ENCODE peak calls at places on chromosomes 13 and 19, in six cellular contexts. T is astrocyte of the spinal cord, H is fibroblast of lung, W is endothelial cell of umbilical vein, S is body of pancreas, P is foreskin fibroblast. D is an unnamed sample.

GRCh38 chr19:18856385-18857126 is 24.8 kb downstream of the UPF1 start:
- DNase-seq in T (no peak), H (peak), W (no peak), S (no peak), P (peak), D (peak)

GRCh38 chr13:79096099-79096498 is 310.0 kb downstream of the RBM26 start:
- DNase-seq in T (no peak), H (no peak), W (no peak), S (no peak), P (no peak), D (no peak)

GRCh38 chr19:46970815-46971214 is 48.8 kb upstream of the NPAS1 start:
- DNase-seq in T (peak), H (no peak), W (no peak), S (no peak), P (peak), D (peak)

GRCh38 chr19:42048992-42049391 is 21.0 kb downstream of the GRIK5 start:
- DNase-seq in T (no peak), H (no peak), W (no peak), S (no peak), P (no peak), D (no peak)

GRCh38 chr13:97413694-97414093 is 20.3 kb upstream of the RAP2A start:
- DNase-seq in T (no peak), H (no peak), W (no peak), S (no peak), P (no peak), D (no peak)

GRCh38 chr13:28544026-28544425 is 49.1 kb upstream of the FLT1 start:
- DNase-seq in T (no peak), H (no peak), W (no peak), S (no peak), P (no peak), D (peak)

GRCh38 chr13:64917566-64917965 is 2312.6 kb downstream of the PCDH9 start:
- DNase-seq in T (no peak), H (no peak), W (no peak), S (no peak), P (no peak), D (no peak)

GRCh38 chr13:109840893-109841287 is 54.5 kb upstream of the IRS2 start:
- DNase-seq in T (no peak), H (no peak), W (no peak), S (no peak), P (no peak), D (no peak)

DNA sequence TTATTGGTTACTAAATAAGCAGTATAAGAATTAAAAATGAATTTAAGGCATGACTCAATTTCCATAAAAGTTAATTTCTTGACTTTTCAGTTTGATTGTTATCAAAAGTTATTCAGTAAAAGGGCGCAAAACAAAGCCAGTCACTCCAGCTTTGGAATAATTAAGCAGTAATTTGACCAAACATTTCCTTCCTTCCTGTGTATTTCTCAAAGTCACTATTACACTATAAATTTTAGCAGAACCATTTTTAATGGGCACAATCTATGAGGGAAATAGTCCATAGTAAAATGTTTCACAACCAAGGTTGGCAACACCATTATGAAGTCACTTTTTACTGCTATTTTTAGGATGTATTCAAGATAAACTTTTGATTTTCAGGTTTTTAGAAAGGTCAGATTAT is 91.1 kb downstream of the DACH1 start:
- DNase-seq in T (no peak), H (no peak), W (peak), S (no peak), P (no peak), D (no peak)
- TF ChIP-seq CTCF in T (no peak), H (no peak), W (no peak), S (no peak), P (no peak), D (no peak)

DNA sequence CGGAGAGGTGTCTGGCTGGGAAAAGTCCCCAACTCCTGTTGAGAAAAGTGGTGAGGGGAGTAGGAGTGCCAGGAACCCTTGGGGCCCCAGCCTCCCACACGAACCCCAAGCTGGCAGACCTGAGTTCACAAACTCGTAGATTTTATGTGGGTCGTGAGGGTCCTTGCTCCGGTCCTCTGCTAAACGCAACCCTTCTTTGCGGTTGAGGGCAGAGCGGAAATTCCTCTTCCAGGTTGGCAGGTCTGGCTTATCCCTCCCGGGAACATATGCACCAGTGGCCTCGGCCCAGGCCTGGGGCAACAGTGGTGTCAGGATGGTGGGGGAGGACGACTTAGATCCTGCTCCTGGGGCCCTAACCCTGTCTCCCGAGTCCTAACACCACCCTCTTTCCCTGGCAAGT is 2.4 kb downstream of the IRF3 start:
- DNase-seq in T (no peak), H (no peak), W (no peak), S (no peak), P (no peak), D (no peak)
- H3K4me3 ChIP-seq in T (no peak), H (no peak), W (no peak), S (no peak), P (no peak), D (no peak)

GRCh38 chr19:4186087-4186993 is 3.9 kb downstream of the ANKRD24 start:
- DNase-seq in T (peak), H (peak), W (peak), S (peak), P (peak), D (peak)
- TF ChIP-seq CTCF in T (peak), H (peak), W (peak), S (peak), P (peak), D (peak)

GRCh38 chr19:2762783-2763496 is 20.1 kb downstream of the SGTA start:
- DNase-seq in T (no peak), H (no peak), W (no peak), S (no peak), P (no peak), D (no peak)
- H3K4me3 ChIP-seq in T (no peak), H (no peak), W (no peak), S (no peak), P (no peak), D (no peak)

GRCh38 chr13:47190696-47191095 is 293.8 kb upstream of the HTR2A start:
- DNase-seq in T (peak), H (no peak), W (no peak), S (no peak), P (no peak), D (no peak)
- TF ChIP-seq CTCF in T (no peak), H (no peak), W (no peak), S (no peak), P (no peak), D (no peak)

DNA sequence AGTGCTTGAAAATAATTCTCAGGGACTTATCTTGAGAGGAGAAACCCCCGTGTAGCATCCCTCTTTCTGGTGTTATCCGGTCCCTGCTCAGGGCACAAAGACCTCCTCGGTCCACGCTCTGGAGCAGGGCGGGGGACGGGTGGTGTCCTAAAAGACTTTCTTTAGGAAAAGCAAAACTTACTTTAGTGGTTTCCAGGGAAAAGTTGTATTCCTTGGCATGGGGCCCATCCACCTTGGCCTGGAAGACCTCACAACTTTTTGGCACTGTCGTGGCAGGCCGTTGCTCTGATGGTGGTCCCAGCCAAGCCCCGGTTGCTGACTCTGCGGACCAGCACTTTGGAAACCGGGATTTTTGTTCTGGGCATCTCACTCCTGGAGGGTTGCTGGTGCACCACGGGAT is 2.7 kb downstream of the AMER2 start:
- DNase-seq in T (no peak), H (no peak), W (no peak), S (no peak), P (no peak), D (no peak)
- H3K4me3 ChIP-seq in T (no peak), H (no peak), W (no peak), S (no peak), P (no peak), D (no peak)

GRCh38 chr19:12330340-12330739 is 3.1 kb downstream of the ZNF563 start:
- DNase-seq in T (no peak), H (no peak), W (no peak), S (no peak), P (no peak), D (no peak)
- TF ChIP-seq CTCF in T (no peak), H (no peak), W (no peak), S (no peak), P (no peak), D (no peak)

DNA sequence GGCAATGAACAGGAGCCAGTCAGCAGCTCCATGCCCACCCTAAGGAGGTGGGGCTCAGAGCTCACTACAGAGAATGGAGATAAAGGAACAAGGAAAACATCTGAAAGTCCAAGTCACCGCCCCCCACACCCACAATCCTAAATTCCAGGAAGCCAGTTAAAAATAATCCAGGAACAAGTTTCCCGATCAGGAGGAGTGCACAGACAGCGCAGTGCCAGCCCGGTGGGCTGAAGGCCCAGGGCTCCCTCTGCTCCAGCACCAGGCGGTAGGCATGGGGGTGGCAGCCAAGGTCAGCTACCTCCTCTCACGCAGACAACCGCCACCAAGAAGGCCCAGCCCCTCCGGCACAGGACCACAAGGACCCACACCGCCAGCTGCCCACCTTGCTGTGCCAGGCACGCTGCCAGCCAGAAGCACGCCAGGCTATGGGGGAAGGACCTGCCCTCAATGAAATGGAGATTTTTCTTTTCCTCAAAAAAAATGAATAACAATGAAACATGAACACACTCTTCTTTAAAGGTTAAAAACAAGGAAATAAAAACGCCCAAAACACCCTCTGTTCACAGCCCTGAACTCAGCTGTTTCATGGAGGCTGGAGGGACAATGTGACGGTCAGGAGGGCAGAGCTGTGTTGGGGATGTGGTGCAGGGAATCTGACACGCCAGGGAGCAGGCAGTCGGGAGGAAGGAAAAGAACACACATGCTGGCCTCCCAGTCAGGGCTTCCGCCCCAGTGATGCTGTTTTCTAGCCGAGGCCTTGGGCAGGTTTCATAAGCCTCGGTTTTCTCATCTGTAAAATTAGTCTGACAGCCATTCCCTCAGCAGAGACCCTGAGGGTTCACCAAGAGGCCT is 11.0 kb downstream of the STK24 start:
- DNase-seq in T (no peak), H (no peak), W (peak), S (peak), P (peak), D (peak)
- H3K4me3 ChIP-seq in T (no peak), H (no peak), W (no peak), S (no peak), P (peak), D (no peak)

D was measured in fibroblast of the aortic adventitia.